ENCODE peak calls at places on chromosomes 1 and 21, in nine cellular contexts. Y, J, P, Z, U, K, E, X and N are unnamed samples.

GRCh38 chr1:7642781-7643180 is 128.3 kb upstream of the VAMP3 start:
- DNase-seq in Y (peak; percentile 61), J (no peak), P (no peak), Z (no peak), U (no peak), K (no peak), E (no peak), X (no peak), N (no peak)

GRCh38 chr1:229508823-229509337 is 739 bp upstream of the NUP133 start:
- DNase-seq in Y (no peak), J (no peak), P (no peak), Z (no peak), U (no peak), K (peak; percentile 35), E (no peak), X (no peak), N (no peak)

GRCh38 chr1:222784371-222784770 is 30.5 kb upstream of the DISP1 start:
- DNase-seq in Y (no peak), J (no peak), P (no peak), Z (no peak), U (no peak), K (no peak), E (no peak), X (no peak), N (no peak)

GRCh38 chr1:180934563-180934962 is 21.9 kb downstream of the KIAA1614 start:
- DNase-seq in Y (no peak), J (no peak), P (no peak), Z (peak; percentile 83), U (no peak), K (no peak), E (no peak), X (no peak), N (no peak)

GRCh38 chr1:164786980-164787833 is 228.2 kb downstream of the PBX1 start:
- DNase-seq in Y (peak; percentile 86), J (peak; percentile 77), P (peak; percentile 15), Z (peak; percentile 55), U (peak; percentile 72), K (peak; percentile 76), E (peak; percentile 80), X (peak; percentile 85), N (peak; percentile 35)

GRCh38 chr1:181490740-181491712 is 7.7 kb downstream of the CACNA1E start:
- DNase-seq in Y (no peak), J (no peak), P (no peak), Z (no peak), U (no peak), K (no peak), E (no peak), X (peak; percentile 39), N (no peak)

GRCh38 chr1:198794498-198794897 is 155.7 kb downstream of the PTPRC start:
- DNase-seq in Y (no peak), J (no peak), P (no peak), Z (no peak), U (no peak), K (no peak), E (no peak), X (peak; percentile 25), N (no peak)

GRCh38 chr1:61101461-61102440 is 19.4 kb downstream of the NFIA start:
- DNase-seq in Y (no peak), J (no peak), P (no peak), Z (no peak), U (no peak), K (no peak), E (no peak), X (peak; percentile 55), N (no peak)

GRCh38 chr1:185681034-185681633 is 53.1 kb upstream of the HMCN1 start:
- DNase-seq in Y (peak; percentile 10), J (no peak), P (no peak), Z (peak; percentile 41), U (peak; percentile 55), K (no peak), E (no peak), X (peak; percentile 65), N (no peak)

GRCh38 chr1:221408117-221408516 is 333.8 kb downstream of the DUSP10 start:
- DNase-seq in Y (peak; percentile 8), J (no peak), P (no peak), Z (no peak), U (no peak), K (no peak), E (no peak), X (no peak), N (no peak)

GRCh38 chr1:78420185-78420584 is 70.6 kb upstream of the PTGFR start:
- DNase-seq in Y (no peak), J (no peak), P (no peak), Z (no peak), U (no peak), K (no peak), E (no peak), X (peak; percentile 73), N (no peak)

GRCh38 chr1:77146270-77146669 is 73.0 kb downstream of the PIGK start:
- DNase-seq in Y (no peak), J (no peak), P (no peak), Z (no peak), U (no peak), K (no peak), E (no peak), X (no peak), N (no peak)

GRCh38 chr1:63405021-63405420 is 37.6 kb downstream of the ALG6 start:
- DNase-seq in Y (no peak), J (no peak), P (no peak), Z (no peak), U (no peak), K (no peak), E (no peak), X (no peak), N (no peak)

GRCh38 chr1:175250027-175250426 is 57.5 kb upstream of the KIAA0040 start:
- DNase-seq in Y (no peak), J (no peak), P (no peak), Z (no peak), U (no peak), K (no peak), E (no peak), X (no peak), N (no peak)

GRCh38 chr1:45304311-45305081 is 22.2 kb upstream of the HPDL start:
- DNase-seq in Y (no peak), J (peak; percentile 45), P (no peak), Z (no peak), U (no peak), K (peak; percentile 45), E (no peak), X (no peak), N (no peak)

GRCh38 chr1:18211764-18212163 is 104.2 kb downstream of the IGSF21 start:
- DNase-seq in Y (peak; percentile 62), J (peak; percentile 13), P (no peak), Z (no peak), U (no peak), K (no peak), E (peak; percentile 9), X (no peak), N (no peak)

GRCh38 chr1:101293461-101294045 is 56.7 kb downstream of the S1PR1 start:
- DNase-seq in Y (no peak), J (no peak), P (no peak), Z (peak; percentile 4), U (peak; percentile 57), K (peak; percentile 67), E (no peak), X (no peak), N (no peak)

GRCh38 chr21:26715878-26716506 is 129.2 kb downstream of the ADAMTS1 start:
- DNase-seq in Y (peak; percentile 49), J (peak; percentile 12), P (no peak), Z (peak; percentile 27), U (peak; percentile 73), K (peak; percentile 28), E (peak; percentile 44), X (peak; percentile 69), N (peak; percentile 6)

GRCh38 chr1:6519491-6519934 is 28.0 kb upstream of the PLEKHG5 start:
- DNase-seq in Y (no peak), J (no peak), P (no peak), Z (no peak), U (no peak), K (no peak), E (no peak), X (peak; percentile 37), N (no peak)

GRCh38 chr1:36771222-36771621 is 263.1 kb downstream of the GRIK3 start:
- DNase-seq in Y (peak; percentile 89), J (no peak), P (no peak), Z (no peak), U (no peak), K (no peak), E (no peak), X (no peak), N (no peak)

GRCh38 chr1:98458514-98459259 is 202.8 kb upstream of the SNX7 start:
- DNase-seq in Y (no peak), J (no peak), P (no peak), Z (no peak), U (no peak), K (no peak), E (no peak), X (no peak), N (peak; percentile 6)

GRCh38 chr21:31874817-31875216 is 2.0 kb downstream of the HUNK start:
- DNase-seq in Y (peak; percentile 70), J (no peak), P (no peak), Z (no peak), U (no peak), K (no peak), E (no peak), X (no peak), N (no peak)

GRCh38 chr1:153572569-153573015 is 6.9 kb upstream of the S100A2 start:
- DNase-seq in Y (peak; percentile 85), J (peak; percentile 85), P (no peak), Z (peak; percentile 52), U (peak; percentile 97), K (peak; percentile 80), E (peak; percentile 76), X (peak; percentile 85), N (peak; percentile 10)

GRCh38 chr1:87045757-87046422 is 131.5 kb downstream of the HS2ST1 start:
- DNase-seq in Y (no peak), J (no peak), P (no peak), Z (no peak), U (no peak), K (peak; percentile 56), E (no peak), X (no peak), N (no peak)

GRCh38 chr1:86137458-86137857 is 19.1 kb downstream of the COL24A1 start:
- DNase-seq in Y (no peak), J (no peak), P (no peak), Z (peak; percentile 72), U (peak; percentile 13), K (no peak), E (no peak), X (peak; percentile 67), N (no peak)

GRCh38 chr1:22808186-22808845 is 97.7 kb downstream of the EPHB2 start:
- DNase-seq in Y (no peak), J (no peak), P (no peak), Z (no peak), U (peak; percentile 16), K (no peak), E (no peak), X (peak; percentile 83), N (no peak)

GRCh38 chr1:89855413-89856123 is 34.7 kb downstream of the LRRC8D start:
- DNase-seq in Y (no peak), J (no peak), P (no peak), Z (no peak), U (peak; percentile 18), K (no peak), E (no peak), X (peak; percentile 77), N (no peak)

GRCh38 chr1:29260531-29260930 is 24.2 kb downstream of the PTPRU start:
- DNase-seq in Y (peak; percentile 80), J (no peak), P (no peak), Z (no peak), U (no peak), K (no peak), E (no peak), X (no peak), N (no peak)

GRCh38 chr21:46500224-46500861 is 41.7 kb downstream of the DIP2A start:
- DNase-seq in Y (no peak), J (no peak), P (no peak), Z (no peak), U (peak; percentile 17), K (no peak), E (no peak), X (peak; percentile 30), N (no peak)

GRCh38 chr1:204384636-204385354 is 25.1 kb upstream of the PLEKHA6 start:
- DNase-seq in Y (no peak), J (peak; percentile 39), P (no peak), Z (no peak), U (peak; percentile 63), K (no peak), E (peak; percentile 36), X (peak; percentile 71), N (peak; percentile 17)

GRCh38 chr1:234143681-234144080 is 229.6 kb upstream of the COA6 start:
- DNase-seq in Y (no peak), J (no peak), P (no peak), Z (no peak), U (no peak), K (no peak), E (no peak), X (no peak), N (no peak)